ENCODE peak calls at places on chromosome 17, in eight cellular contexts. W is D341Med; E is epithelial cell of proximal tubule; P is dorsolateral prefrontal cortex; F is brain pericyte; X is transverse colon; C is naive thymus-derived CD8-positive, alpha-beta T cell; I is M059J. O is an unnamed sample.

GRCh38 chr17:57338257-57338919 is 82.1 kb downstream of the MSI2 start:
- DNase-seq in F (no peak), P (no peak), X (no peak), C (no peak), E (no peak), I (no peak), W (no peak), O (no peak)

GRCh38 chr17:13425390-13425789 is 176.3 kb downstream of the HS3ST3A1 start:
- DNase-seq in E (no peak), C (no peak), I (no peak), P (no peak), X (no peak), W (no peak), F (no peak), O (no peak)

GRCh38 chr17:44960654-44961053 is 7.4 kb downstream of the C1QL1 start:
- DNase-seq in X (no peak), E (no peak), W (peak), C (no peak), I (peak), F (no peak), P (no peak), O (no peak)

GRCh38 chr17:27276653-27277156 is 17.2 kb upstream of the WSB1 start:
- DNase-seq in I (no peak), F (no peak), X (no peak), W (peak), C (no peak), E (no peak), P (no peak), O (no peak)

GRCh38 chr17:64491034-64491860 is 5.6 kb downstream of the POLG2 start:
- DNase-seq in W (no peak), F (no peak), P (no peak), X (peak), E (no peak), I (no peak), C (no peak), O (no peak)

GRCh38 chr17:35243459-35244204 is 760 bp downstream of the SLFN5 start:
- DNase-seq in E (peak), F (no peak), W (no peak), I (peak), P (no peak), C (peak), X (peak), O (peak)

GRCh38 chr17:78780335-78780734 is 1.7 kb downstream of the CYTH1 start:
- DNase-seq in X (no peak), I (no peak), C (peak), P (no peak), E (no peak), F (no peak), W (no peak), O (no peak)

GRCh38 chr17:41844971-41845370 is 7.3 kb downstream of the KLHL10 start:
- DNase-seq in F (no peak), I (peak), W (no peak), C (no peak), E (no peak), P (no peak), X (no peak), O (no peak)

GRCh38 chr17:17763136-17763535 is 73.7 kb downstream of the SREBF1 start:
- DNase-seq in P (no peak), F (no peak), I (no peak), X (no peak), E (no peak), C (no peak), W (no peak), O (no peak)

GRCh38 chr17:11969565-11969964 is 27.7 kb downstream of the ZNF18 start:
- DNase-seq in E (no peak), W (no peak), X (no peak), C (no peak), I (no peak), F (no peak), P (no peak), O (no peak)

GRCh38 chr17:50087912-50088405 is 7.2 kb upstream of the PDK2 start:
- DNase-seq in P (no peak), I (no peak), C (no peak), W (no peak), E (no peak), F (no peak), X (no peak), O (no peak)

GRCh38 chr17:50629902-50630301 is 4.8 kb upstream of the ABCC3 start:
- DNase-seq in W (no peak), E (no peak), I (no peak), F (no peak), C (no peak), P (no peak), X (no peak), O (no peak)

GRCh38 chr17:55168970-55169687 is 95.6 kb upstream of the HLF start:
- DNase-seq in C (no peak), X (no peak), E (no peak), F (no peak), I (no peak), W (no peak), P (no peak), O (no peak)

GRCh38 chr17:9225305-9226101 is 204.2 kb downstream of the NTN1 start:
- DNase-seq in F (no peak), P (no peak), I (no peak), W (no peak), E (no peak), X (no peak), C (no peak), O (no peak)

GRCh38 chr17:16250635-16251034 is 33.6 kb downstream of the PIGL start:
- DNase-seq in I (no peak), X (no peak), P (no peak), F (no peak), E (no peak), C (no peak), W (no peak), O (no peak)

GRCh38 chr17:76268015-76268749 is 3.0 kb downstream of the UBALD2 start:
- DNase-seq in E (no peak), F (peak), P (peak), X (peak), W (no peak), I (no peak), C (peak), O (peak)

O was measured in lower leg skin.